ENCODE peak calls at places on chromosomes 12 and 14, in seven cellular contexts. B, Y, P, H, K, F and V are unnamed samples.

GRCh38 chr14:51828017-51828797 is 32.2 kb upstream of the GNG2 start:
- DNase-seq in B (no peak), Y (no peak), P (peak; percentile 63), H (no peak), K (peak; percentile 63), F (peak; percentile 84), V (no peak)

GRCh38 chr14:49405291-49405690 is 180.9 kb downstream of the RPS29 start:
- DNase-seq in B (no peak), Y (peak; percentile 86), P (no peak), H (no peak), K (no peak), F (no peak), V (no peak)

GRCh38 chr14:83342590-83342989 is 1808.9 kb upstream of the SEL1L start:
- DNase-seq in B (no peak), Y (no peak), P (no peak), H (no peak), K (no peak), F (no peak), V (peak; percentile 16)

GRCh38 chr12:84911331-84912190 is 1.0 kb downstream of the SLC6A15 start:
- DNase-seq in B (no peak), Y (peak; percentile 69), P (no peak), H (peak; percentile 79), K (no peak), F (no peak), V (peak; percentile 69)

GRCh38 chr12:118145113-118145797 is 9.3 kb downstream of the PEBP1 start:
- DNase-seq in B (no peak), Y (no peak), P (no peak), H (no peak), K (no peak), F (no peak), V (no peak)

GRCh38 chr12:123580772-123581171 is 3.6 kb upstream of the TMED2 start:
- DNase-seq in B (no peak), Y (no peak), P (no peak), H (no peak), K (no peak), F (no peak), V (no peak)

GRCh38 chr14:101256266-101256665 is 305.0 kb upstream of the DIO3 start:
- DNase-seq in B (no peak), Y (no peak), P (no peak), H (no peak), K (no peak), F (no peak), V (no peak)

GRCh38 chr12:100058482-100059029 is 73.8 kb upstream of the ANKS1B start:
- DNase-seq in B (no peak), Y (peak; percentile 87), P (peak; percentile 20), H (no peak), K (no peak), F (no peak), V (peak; percentile 66)

GRCh38 chr14:89773644-89774316 is 180.8 kb downstream of the EFCAB11 start:
- DNase-seq in B (peak; percentile 16), Y (no peak), P (peak; percentile 52), H (no peak), K (peak; percentile 46), F (peak; percentile 70), V (no peak)

GRCh38 chr12:1189163-1189562 is 198.1 kb downstream of the ERC1 start:
- DNase-seq in B (no peak), Y (no peak), P (no peak), H (no peak), K (no peak), F (no peak), V (no peak)

GRCh38 chr14:38116895-38117294 is 90.8 kb upstream of the SSTR1 start:
- DNase-seq in B (no peak), Y (no peak), P (no peak), H (no peak), K (no peak), F (no peak), V (no peak)

GRCh38 chr12:92403210-92404175 is 257.8 kb upstream of the BTG1 start:
- DNase-seq in B (no peak), Y (no peak), P (no peak), H (no peak), K (no peak), F (peak; percentile 64), V (no peak)

GRCh38 chr12:108611884-108612415 is 14.1 kb upstream of the TMEM119 start:
- DNase-seq in B (no peak), Y (peak; percentile 69), P (peak; percentile 83), H (no peak), K (no peak), F (peak; percentile 55), V (no peak)

GRCh38 chr14:32709072-32709471 is 229.6 kb upstream of the NPAS3 start:
- DNase-seq in B (no peak), Y (no peak), P (peak; percentile 21), H (no peak), K (no peak), F (no peak), V (no peak)

GRCh38 chr14:44847910-44848309 is 113.8 kb downstream of the KLHL28 start:
- DNase-seq in B (no peak), Y (no peak), P (no peak), H (no peak), K (no peak), F (no peak), V (no peak)

GRCh38 chr12:93530358-93530757 is 42.1 kb upstream of the SOCS2 start:
- DNase-seq in B (no peak), Y (no peak), P (no peak), H (no peak), K (no peak), F (no peak), V (no peak)

GRCh38 chr12:116159175-116159574 is 118.3 kb downstream of the MED13L start:
- DNase-seq in B (no peak), Y (no peak), P (no peak), H (no peak), K (no peak), F (no peak), V (no peak)

GRCh38 chr12:100267603-100268281 is 765 bp downstream of the SCYL2 start:
- DNase-seq in B (no peak), Y (peak; percentile 13), P (no peak), H (no peak), K (peak; percentile 1), F (no peak), V (no peak)

GRCh38 chr14:20477211-20477876 is 8.1 kb downstream of the PNP start:
- DNase-seq in B (no peak), Y (no peak), P (no peak), H (no peak), K (no peak), F (no peak), V (no peak)

GRCh38 chr14:103142031-103142430 is 18.8 kb downstream of the TNFAIP2 start:
- DNase-seq in B (no peak), Y (no peak), P (no peak), H (no peak), K (no peak), F (no peak), V (no peak)

GRCh38 chr14:104689620-104690265 is 325 bp downstream of the INF2 start:
- DNase-seq in B (no peak), Y (no peak), P (no peak), H (no peak), K (no peak), F (no peak), V (no peak)

GRCh38 chr12:66279127-66279712 is 23.1 kb upstream of the HELB start:
- DNase-seq in B (no peak), Y (no peak), P (no peak), H (no peak), K (no peak), F (no peak), V (no peak)

GRCh38 chr12:2395352-2395977 is 342.7 kb downstream of the CACNA1C start:
- DNase-seq in B (no peak), Y (no peak), P (peak; percentile 55), H (peak; percentile 25), K (peak; percentile 26), F (peak; percentile 24), V (no peak)

GRCh38 chr14:46885566-46885965 is 234.0 kb upstream of the RPL10L start:
- DNase-seq in B (no peak), Y (no peak), P (no peak), H (no peak), K (no peak), F (no peak), V (no peak)

GRCh38 chr12:15693233-15693911 is 95.8 kb downstream of the EPS8 start:
- DNase-seq in B (no peak), Y (no peak), P (no peak), H (no peak), K (no peak), F (no peak), V (no peak)

GRCh38 chr12:8560986-8561385 is 20.3 kb upstream of the CLEC4E start:
- DNase-seq in B (no peak), Y (no peak), P (no peak), H (no peak), K (no peak), F (no peak), V (no peak)

GRCh38 chr14:94455928-94456327 is 3.3 kb upstream of the SERPINA11 start:
- DNase-seq in B (no peak), Y (no peak), P (no peak), H (no peak), K (no peak), F (no peak), V (no peak)

GRCh38 chr14:54625158-54625557 is 58.2 kb downstream of the SAMD4A start:
- DNase-seq in B (no peak), Y (no peak), P (no peak), H (no peak), K (no peak), F (no peak), V (no peak)

GRCh38 chr14:74350211-74350943 is 2.1 kb downstream of the VRTN start:
- DNase-seq in B (no peak), Y (no peak), P (no peak), H (no peak), K (no peak), F (no peak), V (no peak)

GRCh38 chr12:90683871-90684270 is 271.1 kb downstream of the CCER1 start:
- DNase-seq in B (no peak), Y (no peak), P (no peak), H (no peak), K (no peak), F (no peak), V (no peak)

GRCh38 chr14:72756967-72757366 is 136.9 kb downstream of the DPF3 start:
- DNase-seq in B (no peak), Y (no peak), P (no peak), H (no peak), K (no peak), F (no peak), V (no peak)

GRCh38 chr12:111034911-111035577 is 114.7 kb upstream of the MYL2 start:
- DNase-seq in B (no peak), Y (no peak), P (no peak), H (no peak), K (no peak), F (no peak), V (no peak)